ENCODE peak calls at places on chromosomes 13 and 19, in four cellular contexts. A is A549; Y is stimulated activated CD4-positive, alpha-beta T cell treated with anti-CD3 and anti-CD28 coated beads, Interleukin-15, amount 100 ng/mL, for 48 hours; O is ELF-1. E is an unnamed sample.

GRCh38 chr13:20702530-20702929 is 969 bp upstream of the IL17D start:
- DNase-seq in Y (no peak), O (no peak), A (no peak), E (no peak)

GRCh38 chr19:1181606-1182005 is 7.5 kb upstream of the SBNO2 start:
- DNase-seq in O (peak), A (no peak), Y (no peak), E (peak)

GRCh38 chr19:18852634-18853033 is 20.9 kb downstream of the UPF1 start:
- DNase-seq in A (no peak), Y (no peak), O (no peak), E (no peak)

GRCh38 chr19:8612807-8613171 is 2.3 kb upstream of the ADAMTS10 start:
- DNase-seq in A (no peak), O (no peak), Y (no peak), E (no peak)

GRCh38 chr19:29662604-29663404 is 2.5 kb upstream of the PLEKHF1 start:
- DNase-seq in Y (no peak), A (no peak), O (peak), E (peak)

GRCh38 chr19:16797876-16798275 is 31.3 kb upstream of the SIN3B start:
- DNase-seq in Y (no peak), O (no peak), A (no peak), E (no peak)

GRCh38 chr19:35249146-35249847 is 495 bp downstream of the LSR start:
- DNase-seq in A (peak), Y (no peak), O (no peak), E (no peak)

GRCh38 chr13:41065098-41065497 is 3.8 kb downstream of the WBP4 start:
- DNase-seq in O (no peak), Y (no peak), A (no peak), E (no peak)

GRCh38 chr13:110197471-110197870 is 109.5 kb downstream of the COL4A1 start:
- DNase-seq in Y (no peak), O (no peak), A (no peak), E (no peak)

GRCh38 chr19:6963259-6963852 is 57.9 kb downstream of the MBD3L2B start:
- DNase-seq in Y (no peak), A (no peak), O (no peak), E (no peak)

GRCh38 chr13:50131998-50132936 is 117.0 kb downstream of the KCNRG start:
- DNase-seq in A (no peak), Y (no peak), O (peak), E (no peak)

GRCh38 chr13:109345433-109345941 is 440.9 kb downstream of the IRS2 start:
- DNase-seq in O (no peak), Y (no peak), A (no peak), E (no peak)

GRCh38 chr13:24452044-24452443 is 60.5 kb downstream of the PARP4 start:
- DNase-seq in A (no peak), Y (no peak), O (no peak), E (no peak)

GRCh38 chr13:99986751-99987150 is 5.2 kb downstream of the ZIC2 start:
- DNase-seq in O (no peak), A (no peak), Y (no peak), E (no peak)

GRCh38 chr13:90926459-90926858 is 421.0 kb upstream of the MIR17HG start:
- DNase-seq in A (no peak), O (no peak), Y (no peak), E (no peak)

GRCh38 chr19:17579523-17580244 is 24.2 kb downstream of the COLGALT1 start:
- DNase-seq in O (peak), A (peak), Y (no peak), E (peak)

GRCh38 chr19:10717054-10717355 is 874 bp upstream of the DNM2 start:
- DNase-seq in O (no peak), Y (no peak), A (no peak), E (no peak)

E was measured in ovary.